ENCODE peak calls at places on chromosomes 11 and 22, in nine cellular contexts. One of them, this sample, is unnamed.

GRCh38 chr11:105137286-105137685 is 2.3 kb downstream of the CARD18 start:
- DNase-seq in stimulated activated CD4-positive, alpha-beta T cell treated with anti-CD3 and anti-CD28 coated beads, Interleukin-2, amount 100 ng/mL, for 48 hours: no peak
- DNase-seq in HTR-8/SVneo: no peak
- DNase-seq in coronary artery: no peak
- DNase-seq in NCI-H1105: no peak
- DNase-seq in fibroblast of mammary gland: no peak
- DNase-seq in stomach: no peak
- DNase-seq in Kasumi-1: no peak
- DNase-seq in nephron progenitor cell: no peak
- DNase-seq in this sample: no peak

GRCh38 chr11:82889133-82890001 is 10.9 kb downstream of the PRCP start:
- DNase-seq in stimulated activated CD4-positive, alpha-beta T cell treated with anti-CD3 and anti-CD28 coated beads, Interleukin-2, amount 100 ng/mL, for 48 hours: no peak
- DNase-seq in HTR-8/SVneo: no peak
- DNase-seq in coronary artery: no peak
- DNase-seq in NCI-H1105: no peak
- DNase-seq in fibroblast of mammary gland: peak; percentile 32
- DNase-seq in stomach: no peak
- DNase-seq in Kasumi-1: peak; percentile 45
- DNase-seq in nephron progenitor cell: peak; percentile 14
- DNase-seq in this sample: no peak

GRCh38 chr11:76939219-76939631 is 78.5 kb downstream of the ACER3 start:
- DNase-seq in stimulated activated CD4-positive, alpha-beta T cell treated with anti-CD3 and anti-CD28 coated beads, Interleukin-2, amount 100 ng/mL, for 48 hours: no peak
- DNase-seq in HTR-8/SVneo: no peak
- DNase-seq in coronary artery: no peak
- DNase-seq in NCI-H1105: no peak
- DNase-seq in fibroblast of mammary gland: peak; percentile 5
- DNase-seq in stomach: no peak
- DNase-seq in Kasumi-1: no peak
- DNase-seq in nephron progenitor cell: no peak
- DNase-seq in this sample: no peak

GRCh38 chr11:81070948-81071347 is 1630.1 kb upstream of the TENM4 start:
- DNase-seq in stimulated activated CD4-positive, alpha-beta T cell treated with anti-CD3 and anti-CD28 coated beads, Interleukin-2, amount 100 ng/mL, for 48 hours: no peak
- DNase-seq in HTR-8/SVneo: no peak
- DNase-seq in coronary artery: no peak
- DNase-seq in NCI-H1105: no peak
- DNase-seq in fibroblast of mammary gland: no peak
- DNase-seq in stomach: no peak
- DNase-seq in Kasumi-1: peak; percentile 36
- DNase-seq in nephron progenitor cell: no peak
- DNase-seq in this sample: no peak

GRCh38 chr11:102346456-102346747 is 612 bp upstream of the BIRC2 start:
- DNase-seq in stimulated activated CD4-positive, alpha-beta T cell treated with anti-CD3 and anti-CD28 coated beads, Interleukin-2, amount 100 ng/mL, for 48 hours: no peak
- DNase-seq in HTR-8/SVneo: no peak
- DNase-seq in coronary artery: no peak
- DNase-seq in NCI-H1105: no peak
- DNase-seq in fibroblast of mammary gland: no peak
- DNase-seq in stomach: no peak
- DNase-seq in Kasumi-1: no peak
- DNase-seq in nephron progenitor cell: no peak
- DNase-seq in this sample: no peak

GRCh38 chr22:34808618-34809017 is 257.3 kb upstream of the ISX start:
- DNase-seq in stimulated activated CD4-positive, alpha-beta T cell treated with anti-CD3 and anti-CD28 coated beads, Interleukin-2, amount 100 ng/mL, for 48 hours: no peak
- DNase-seq in HTR-8/SVneo: no peak
- DNase-seq in coronary artery: no peak
- DNase-seq in NCI-H1105: no peak
- DNase-seq in fibroblast of mammary gland: no peak
- DNase-seq in stomach: no peak
- DNase-seq in Kasumi-1: no peak
- DNase-seq in nephron progenitor cell: no peak
- DNase-seq in this sample: no peak

GRCh38 chr11:70233511-70233919 is 30.4 kb downstream of the FADD start:
- DNase-seq in stimulated activated CD4-positive, alpha-beta T cell treated with anti-CD3 and anti-CD28 coated beads, Interleukin-2, amount 100 ng/mL, for 48 hours: no peak
- DNase-seq in HTR-8/SVneo: peak; percentile 88
- DNase-seq in coronary artery: no peak
- DNase-seq in NCI-H1105: no peak
- DNase-seq in fibroblast of mammary gland: peak; percentile 83
- DNase-seq in stomach: peak; percentile 41
- DNase-seq in Kasumi-1: no peak
- DNase-seq in nephron progenitor cell: no peak
- DNase-seq in this sample: peak; percentile 5

GRCh38 chr11:9851366-9851765 is 187.5 kb downstream of the SWAP70 start:
- DNase-seq in stimulated activated CD4-positive, alpha-beta T cell treated with anti-CD3 and anti-CD28 coated beads, Interleukin-2, amount 100 ng/mL, for 48 hours: no peak
- DNase-seq in HTR-8/SVneo: no peak
- DNase-seq in coronary artery: no peak
- DNase-seq in NCI-H1105: no peak
- DNase-seq in fibroblast of mammary gland: peak; percentile 69
- DNase-seq in stomach: no peak
- DNase-seq in Kasumi-1: no peak
- DNase-seq in nephron progenitor cell: no peak
- DNase-seq in this sample: no peak

This sample was measured in NCI-H460.